ENCODE peak calls at places on chromosomes 16 and 17, in eight cellular contexts. Z is left ventricle myocardium inferior, A is AG04449, W is OCI-LY7, I is IMR-90, V is cardiac fibroblast, K is WERI-Rb-1, U is stomach. B is an unnamed sample.
A peak's percentile ranks its signal among the peaks of the same experiment; 100 is the strongest.

GRCh38 chr16:3212567-3212966 is 22.4 kb downstream of the ZNF200 start:
- DNase-seq in U (no peak), A (no peak), K (no peak), V (no peak), I (no peak), W (no peak), Z (no peak), B (no peak)

GRCh38 chr17:16980813-16981731 is 9.2 kb upstream of the TNFRSF13B start:
- DNase-seq in K (no peak), U (no peak), A (no peak), W (no peak), Z (no peak), I (no peak), V (peak; percentile 29), B (peak; percentile 50)

GRCh38 chr16:59783191-59783590 is 1049.1 kb upstream of the GOT2 start:
- DNase-seq in A (no peak), K (no peak), V (peak; percentile 8), U (no peak), I (peak; percentile 7), W (no peak), Z (no peak), B (no peak)

GRCh38 chr16:25064967-25065366 is 46.6 kb upstream of the LCMT1 start:
- DNase-seq in V (peak; percentile 29), A (no peak), Z (no peak), K (no peak), I (peak; percentile 9), W (no peak), U (no peak), B (no peak)

GRCh38 chr17:7883781-7884386 is 4.7 kb upstream of the CHD3 start:
- DNase-seq in A (no peak), U (no peak), W (peak; percentile 61), Z (no peak), I (peak; percentile 45), V (peak; percentile 42), K (no peak), B (no peak)

GRCh38 chr16:57889960-57890751 is 80.8 kb downstream of the CNGB1 start:
- DNase-seq in U (no peak), I (peak; percentile 28), V (peak; percentile 84), W (no peak), A (no peak), K (no peak), Z (no peak), B (no peak)

GRCh38 chr16:83137326-83137770 is 510.6 kb downstream of the CDH13 start:
- DNase-seq in I (peak; percentile 83), V (peak; percentile 77), K (no peak), W (peak; percentile 93), U (peak; percentile 28), Z (no peak), A (no peak), B (no peak)

GRCh38 chr16:85631230-85631629 is 18.1 kb downstream of the GSE1 start:
- DNase-seq in I (no peak), V (no peak), Z (no peak), A (no peak), U (no peak), K (no peak), W (no peak), B (no peak)

GRCh38 chr17:41520821-41521521 is 2.3 kb upstream of the KRT15 start:
- DNase-seq in A (no peak), V (no peak), I (no peak), K (no peak), Z (no peak), U (no peak), W (no peak), B (peak; percentile 62)

GRCh38 chr17:491086-492014 is 138.7 kb upstream of the RPH3AL start:
- DNase-seq in Z (peak; percentile 60), A (no peak), I (peak; percentile 69), K (peak; percentile 33), U (peak; percentile 54), W (peak; percentile 15), V (peak; percentile 45), B (peak; percentile 91)

GRCh38 chr17:5380491-5381135 is 38.8 kb downstream of the NUP88 start:
- DNase-seq in I (no peak), K (no peak), Z (no peak), V (no peak), U (no peak), A (no peak), W (no peak), B (no peak)

GRCh38 chr17:60157487-60158040 is 7.8 kb downstream of the CA4 start:
- DNase-seq in I (no peak), U (no peak), K (no peak), V (no peak), Z (no peak), W (no peak), A (no peak), B (peak; percentile 72)

GRCh38 chr16:6682142-6682811 is 650.4 kb upstream of the RBFOX1 start:
- DNase-seq in Z (no peak), I (no peak), V (peak; percentile 8), K (peak; percentile 75), U (peak; percentile 31), A (no peak), W (peak; percentile 35), B (peak; percentile 66)

GRCh38 chr16:28211758-28212531 is at the start of gene XPO6:
- DNase-seq in Z (peak; percentile 97), W (peak; percentile 94), U (peak; percentile 98), A (peak; percentile 55), K (peak; percentile 95), V (peak; percentile 96), I (peak; percentile 89), B (peak; percentile 99)
- H3K4me3 ChIP-seq in Z (peak within 1 kb of the TSS; percentile 90), W (peak within 1 kb of the TSS; percentile 81), U (peak within 1 kb of the TSS; percentile 91), A (peak within 1 kb of the TSS; percentile 80), K (peak within 1 kb of the TSS; percentile 88), V (peak within 1 kb of the TSS; percentile 84), I (peak within 1 kb of the TSS; percentile 77), B (peak within 1 kb of the TSS; percentile 80)

GRCh38 chr17:40190197-40191021 is 13.1 kb downstream of the RAPGEFL1 start:
- DNase-seq in Z (no peak), U (no peak), K (peak; percentile 82), W (peak; percentile 64), A (no peak), I (no peak), V (no peak), B (peak; percentile 92)
- H3K4me3 ChIP-seq in Z (peak overlapping the region; percentile 74), U (peak overlapping the region; percentile 63), K (no peak overlapping the region), W (peak overlapping the region; percentile 70), A (peak overlapping the region; percentile 4), I (no peak overlapping the region), V (no peak overlapping the region), B (peak overlapping the region; percentile 61)

GRCh38 chr16:14303654-14304394 is 232.7 kb downstream of the MRTFB start:
- DNase-seq in W (peak; percentile 46), U (no peak), Z (no peak), V (no peak), A (no peak), I (no peak), K (no peak), B (peak; percentile 71)
- H3K4me3 ChIP-seq in W (peak overlapping the region; percentile 99), U (peak overlapping the region; percentile 82), Z (peak overlapping the region; percentile 96), V (peak overlapping the region; percentile 90), A (peak overlapping the region; percentile 82), I (peak overlapping the region; percentile 95), K (no peak overlapping the region), B (peak overlapping the region; percentile 77)

DNA sequence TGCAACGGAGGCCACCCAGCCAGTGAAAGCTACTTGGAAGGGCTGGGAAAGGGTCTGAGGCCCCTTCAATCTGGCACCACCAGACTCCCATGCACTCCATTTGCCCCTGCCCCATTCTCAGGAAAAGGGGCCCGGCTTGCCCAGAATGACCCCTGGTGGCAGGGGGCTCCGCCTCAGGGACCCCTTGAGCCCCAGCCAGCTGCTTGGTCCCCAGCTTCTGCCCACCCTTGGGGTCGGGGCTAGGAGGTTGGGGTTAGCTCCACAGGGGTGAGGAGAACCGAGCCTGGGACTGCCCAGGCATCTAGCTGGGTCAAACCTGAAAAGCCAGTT is 1.3 kb downstream of the RHBDF1 start:
- DNase-seq in K (no peak), U (no peak), I (no peak), W (no peak), Z (no peak), V (no peak), A (no peak), B (peak; percentile 82)
- H3K4me3 ChIP-seq in K (peak overlapping the region; percentile 59), U (peak overlapping the region; percentile 65), I (peak overlapping the region; percentile 72), W (no peak overlapping the region), Z (peak overlapping the region; percentile 82), V (peak overlapping the region; percentile 73), A (peak overlapping the region; percentile 76), B (peak overlapping the region; percentile 9)